ENCODE peak calls at places on chromosomes 12 and 14, in ten cellular contexts. V is effector memory CD4-positive, alpha-beta T cell; X is EL; R is choroid plexus epithelial cell; F is NCI-H2029; T is mucosa of gallbladder; A is activated T-helper 1 cell treated with Interleukin-2 at 50 U/mL for 16 hours; Z is CD8-positive, alpha-beta T cell; B is H7; P is lung. K is an unnamed sample.

GRCh38 chr12:109497675-109498074 is 20.2 kb downstream of the UBE3B start:
- DNase-seq in T (no peak), R (peak), B (no peak), V (no peak), F (no peak), P (no peak), A (no peak), X (peak), Z (no peak), K (no peak)

GRCh38 chr12:77767756-77768343 is 62.8 kb upstream of the NAV3 start:
- DNase-seq in V (no peak), P (no peak), B (no peak), X (no peak), F (no peak), R (no peak), T (no peak), Z (no peak), A (no peak), K (no peak)

GRCh38 chr12:121209629-121210572 is at the start of gene P2RX4:
- DNase-seq in B (peak), T (peak), R (peak), X (peak), A (peak), V (peak), F (peak), P (peak), Z (peak), K (peak)

GRCh38 chr12:8609061-8609570 is 3.5 kb downstream of the AICDA start:
- DNase-seq in T (peak), Z (no peak), B (peak), P (no peak), V (no peak), A (no peak), R (peak), X (peak), F (no peak), K (no peak)

GRCh38 chr12:108363565-108363964 is 24.5 kb upstream of the CMKLR1 start:
- DNase-seq in P (no peak), R (no peak), X (no peak), T (no peak), Z (no peak), F (no peak), B (no peak), V (no peak), A (no peak), K (no peak)

GRCh38 chr12:57240069-57240921 is 10.7 kb downstream of the STAC3 start:
- DNase-seq in F (peak), V (peak), B (peak), T (no peak), R (peak), A (peak), Z (peak), X (peak), P (no peak), K (no peak)

GRCh38 chr12:53729659-53730058 is 2.4 kb upstream of the CALCOCO1 start:
- DNase-seq in Z (no peak), P (no peak), A (no peak), T (no peak), X (no peak), R (no peak), V (no peak), B (no peak), F (no peak), K (no peak)

GRCh38 chr14:25259470-25259869 is 209.5 kb upstream of the STXBP6 start:
- DNase-seq in V (no peak), Z (no peak), F (no peak), B (no peak), A (no peak), X (no peak), P (no peak), T (no peak), R (no peak), K (no peak)

GRCh38 chr14:23306412-23307145 is at the start of gene BCL2L2:
- DNase-seq in R (peak), Z (no peak), X (peak), T (peak), V (no peak), A (no peak), F (peak), P (peak), B (peak), K (peak)

GRCh38 chr12:54631551-54631950 is 3.1 kb downstream of the LACRT start:
- DNase-seq in R (no peak), B (no peak), A (no peak), T (no peak), X (no peak), F (no peak), V (no peak), Z (no peak), P (no peak), K (no peak)

GRCh38 chr14:61559641-61560201 is 135.6 kb upstream of the HIF1A start:
- DNase-seq in X (no peak), Z (no peak), T (peak), R (no peak), F (peak), A (no peak), P (no peak), V (no peak), B (peak), K (no peak)

GRCh38 chr14:36656769-36657408 is 4.8 kb upstream of the PAX9 start:
- DNase-seq in A (no peak), F (no peak), X (no peak), B (peak), V (no peak), R (no peak), P (no peak), T (no peak), Z (no peak), K (no peak)

GRCh38 chr14:105711058-105711620 is 184.8 kb downstream of the TMEM121 start:
- DNase-seq in T (no peak), Z (no peak), X (no peak), R (no peak), A (no peak), P (no peak), B (no peak), V (no peak), F (no peak), K (no peak)

GRCh38 chr14:70278281-70278680 is 81.2 kb downstream of the COX16 start:
- DNase-seq in X (no peak), R (no peak), B (no peak), Z (no peak), P (no peak), V (no peak), F (no peak), T (no peak), A (no peak), K (no peak)

K was measured in left lobe of liver.